ENCODE peak calls at places on chromosomes 4 and X, in eight cellular contexts. One of them, this sample, is unnamed.

GRCh38 chrX:67524950-67525691 is 18.7 kb upstream of the AR start:
- DNase-seq in activated CD4-positive, alpha-beta T cell treated with anti-CD3 and anti-CD28 coated beads, Interleukin-2, amount 50 U/mL, for 1 hour: no peak
- DNase-seq in skeletal muscle cell: no peak
- DNase-seq in NCI-H146: no peak
- DNase-seq in GM12891: no peak
- DNase-seq in NCI-H1105 treated with DMSO at 0.1 percent for 48 hours: no peak
- DNase-seq in HepG2: no peak
- DNase-seq in stimulated activated CD4-positive, alpha-beta T cell treated with anti-CD3 and anti-CD28 coated beads, Interleukin-15, amount 100 ng/mL, for 24 hours: no peak
- DNase-seq in this sample: no peak

GRCh38 chr4:151781026-151781425 is 20.2 kb upstream of the GATB start:
- DNase-seq in activated CD4-positive, alpha-beta T cell treated with anti-CD3 and anti-CD28 coated beads, Interleukin-2, amount 50 U/mL, for 1 hour: no peak
- DNase-seq in skeletal muscle cell: no peak
- DNase-seq in NCI-H146: no peak
- DNase-seq in GM12891: no peak
- DNase-seq in NCI-H1105 treated with DMSO at 0.1 percent for 48 hours: no peak
- DNase-seq in HepG2: no peak
- DNase-seq in stimulated activated CD4-positive, alpha-beta T cell treated with anti-CD3 and anti-CD28 coated beads, Interleukin-15, amount 100 ng/mL, for 24 hours: no peak
- DNase-seq in this sample: no peak

GRCh38 chrX:65127804-65128203 is 151.6 kb upstream of the ZC4H2 start:
- DNase-seq in activated CD4-positive, alpha-beta T cell treated with anti-CD3 and anti-CD28 coated beads, Interleukin-2, amount 50 U/mL, for 1 hour: no peak
- DNase-seq in skeletal muscle cell: no peak
- DNase-seq in NCI-H146: no peak
- DNase-seq in GM12891: no peak
- DNase-seq in NCI-H1105 treated with DMSO at 0.1 percent for 48 hours: no peak
- DNase-seq in HepG2: no peak
- DNase-seq in stimulated activated CD4-positive, alpha-beta T cell treated with anti-CD3 and anti-CD28 coated beads, Interleukin-15, amount 100 ng/mL, for 24 hours: no peak
- DNase-seq in this sample: no peak

GRCh38 chrX:149453030-149453429 is 52.1 kb downstream of the IDS start:
- DNase-seq in activated CD4-positive, alpha-beta T cell treated with anti-CD3 and anti-CD28 coated beads, Interleukin-2, amount 50 U/mL, for 1 hour: no peak
- DNase-seq in skeletal muscle cell: no peak
- DNase-seq in NCI-H146: no peak
- DNase-seq in GM12891: no peak
- DNase-seq in NCI-H1105 treated with DMSO at 0.1 percent for 48 hours: no peak
- DNase-seq in HepG2: no peak
- DNase-seq in stimulated activated CD4-positive, alpha-beta T cell treated with anti-CD3 and anti-CD28 coated beads, Interleukin-15, amount 100 ng/mL, for 24 hours: no peak
- DNase-seq in this sample: no peak

GRCh38 chr4:145012841-145013240 is 85.2 kb downstream of the ANAPC10 start:
- DNase-seq in activated CD4-positive, alpha-beta T cell treated with anti-CD3 and anti-CD28 coated beads, Interleukin-2, amount 50 U/mL, for 1 hour: no peak
- DNase-seq in skeletal muscle cell: peak
- DNase-seq in NCI-H146: no peak
- DNase-seq in GM12891: no peak
- DNase-seq in NCI-H1105 treated with DMSO at 0.1 percent for 48 hours: no peak
- DNase-seq in HepG2: peak
- DNase-seq in stimulated activated CD4-positive, alpha-beta T cell treated with anti-CD3 and anti-CD28 coated beads, Interleukin-15, amount 100 ng/mL, for 24 hours: no peak
- DNase-seq in this sample: no peak

GRCh38 chr4:43264730-43265129 is 372.2 kb downstream of the GRXCR1 start:
- DNase-seq in activated CD4-positive, alpha-beta T cell treated with anti-CD3 and anti-CD28 coated beads, Interleukin-2, amount 50 U/mL, for 1 hour: no peak
- DNase-seq in skeletal muscle cell: no peak
- DNase-seq in NCI-H146: no peak
- DNase-seq in GM12891: no peak
- DNase-seq in NCI-H1105 treated with DMSO at 0.1 percent for 48 hours: no peak
- DNase-seq in HepG2: no peak
- DNase-seq in stimulated activated CD4-positive, alpha-beta T cell treated with anti-CD3 and anti-CD28 coated beads, Interleukin-15, amount 100 ng/mL, for 24 hours: no peak
- DNase-seq in this sample: no peak

GRCh38 chr4:121510260-121510942 is 129.6 kb upstream of the QRFPR start:
- DNase-seq in activated CD4-positive, alpha-beta T cell treated with anti-CD3 and anti-CD28 coated beads, Interleukin-2, amount 50 U/mL, for 1 hour: no peak
- DNase-seq in skeletal muscle cell: no peak
- DNase-seq in NCI-H146: no peak
- DNase-seq in GM12891: no peak
- DNase-seq in NCI-H1105 treated with DMSO at 0.1 percent for 48 hours: no peak
- DNase-seq in HepG2: no peak
- DNase-seq in stimulated activated CD4-positive, alpha-beta T cell treated with anti-CD3 and anti-CD28 coated beads, Interleukin-15, amount 100 ng/mL, for 24 hours: peak
- DNase-seq in this sample: no peak

GRCh38 chr4:52848255-52848654 is 13.9 kb upstream of the RASL11B start:
- DNase-seq in activated CD4-positive, alpha-beta T cell treated with anti-CD3 and anti-CD28 coated beads, Interleukin-2, amount 50 U/mL, for 1 hour: no peak
- DNase-seq in skeletal muscle cell: no peak
- DNase-seq in NCI-H146: no peak
- DNase-seq in GM12891: no peak
- DNase-seq in NCI-H1105 treated with DMSO at 0.1 percent for 48 hours: no peak
- DNase-seq in HepG2: no peak
- DNase-seq in stimulated activated CD4-positive, alpha-beta T cell treated with anti-CD3 and anti-CD28 coated beads, Interleukin-15, amount 100 ng/mL, for 24 hours: no peak
- DNase-seq in this sample: no peak

GRCh38 chr4:25694466-25694865 is 38.8 kb downstream of the SLC34A2 start:
- DNase-seq in activated CD4-positive, alpha-beta T cell treated with anti-CD3 and anti-CD28 coated beads, Interleukin-2, amount 50 U/mL, for 1 hour: no peak
- DNase-seq in skeletal muscle cell: no peak
- DNase-seq in NCI-H146: no peak
- DNase-seq in GM12891: no peak
- DNase-seq in NCI-H1105 treated with DMSO at 0.1 percent for 48 hours: no peak
- DNase-seq in HepG2: no peak
- DNase-seq in stimulated activated CD4-positive, alpha-beta T cell treated with anti-CD3 and anti-CD28 coated beads, Interleukin-15, amount 100 ng/mL, for 24 hours: no peak
- DNase-seq in this sample: no peak

GRCh38 chr4:121938282-121939092 is 13.4 kb downstream of the TRPC3 start:
- DNase-seq in activated CD4-positive, alpha-beta T cell treated with anti-CD3 and anti-CD28 coated beads, Interleukin-2, amount 50 U/mL, for 1 hour: no peak
- DNase-seq in skeletal muscle cell: no peak
- DNase-seq in NCI-H146: no peak
- DNase-seq in GM12891: no peak
- DNase-seq in NCI-H1105 treated with DMSO at 0.1 percent for 48 hours: no peak
- DNase-seq in HepG2: peak
- DNase-seq in stimulated activated CD4-positive, alpha-beta T cell treated with anti-CD3 and anti-CD28 coated beads, Interleukin-15, amount 100 ng/mL, for 24 hours: no peak
- DNase-seq in this sample: no peak

GRCh38 chr4:166735553-166735952 is 498.7 kb downstream of the SPOCK3 start:
- DNase-seq in activated CD4-positive, alpha-beta T cell treated with anti-CD3 and anti-CD28 coated beads, Interleukin-2, amount 50 U/mL, for 1 hour: no peak
- DNase-seq in skeletal muscle cell: no peak
- DNase-seq in NCI-H146: no peak
- DNase-seq in GM12891: no peak
- DNase-seq in NCI-H1105 treated with DMSO at 0.1 percent for 48 hours: no peak
- DNase-seq in HepG2: no peak
- DNase-seq in stimulated activated CD4-positive, alpha-beta T cell treated with anti-CD3 and anti-CD28 coated beads, Interleukin-15, amount 100 ng/mL, for 24 hours: no peak
- DNase-seq in this sample: no peak

GRCh38 chrX:39157796-39158195 is 356.5 kb downstream of the MID1IP1 start:
- DNase-seq in activated CD4-positive, alpha-beta T cell treated with anti-CD3 and anti-CD28 coated beads, Interleukin-2, amount 50 U/mL, for 1 hour: no peak
- DNase-seq in skeletal muscle cell: no peak
- DNase-seq in NCI-H146: no peak
- DNase-seq in GM12891: no peak
- DNase-seq in NCI-H1105 treated with DMSO at 0.1 percent for 48 hours: peak
- DNase-seq in HepG2: no peak
- DNase-seq in stimulated activated CD4-positive, alpha-beta T cell treated with anti-CD3 and anti-CD28 coated beads, Interleukin-15, amount 100 ng/mL, for 24 hours: no peak
- DNase-seq in this sample: no peak

GRCh38 chr4:188918787-188919186 is 779.5 kb downstream of the TRIML1 start:
- DNase-seq in activated CD4-positive, alpha-beta T cell treated with anti-CD3 and anti-CD28 coated beads, Interleukin-2, amount 50 U/mL, for 1 hour: no peak
- DNase-seq in skeletal muscle cell: no peak
- DNase-seq in NCI-H146: no peak
- DNase-seq in GM12891: no peak
- DNase-seq in NCI-H1105 treated with DMSO at 0.1 percent for 48 hours: no peak
- DNase-seq in HepG2: no peak
- DNase-seq in stimulated activated CD4-positive, alpha-beta T cell treated with anti-CD3 and anti-CD28 coated beads, Interleukin-15, amount 100 ng/mL, for 24 hours: no peak
- DNase-seq in this sample: no peak

GRCh38 chr4:122480023-122480422 is 23.5 kb upstream of the IL2 start:
- DNase-seq in activated CD4-positive, alpha-beta T cell treated with anti-CD3 and anti-CD28 coated beads, Interleukin-2, amount 50 U/mL, for 1 hour: no peak
- DNase-seq in skeletal muscle cell: no peak
- DNase-seq in NCI-H146: no peak
- DNase-seq in GM12891: no peak
- DNase-seq in NCI-H1105 treated with DMSO at 0.1 percent for 48 hours: no peak
- DNase-seq in HepG2: peak
- DNase-seq in stimulated activated CD4-positive, alpha-beta T cell treated with anti-CD3 and anti-CD28 coated beads, Interleukin-15, amount 100 ng/mL, for 24 hours: no peak
- DNase-seq in this sample: no peak

GRCh38 chrX:126770179-126770578 is 49.4 kb upstream of the PRR32 start:
- DNase-seq in activated CD4-positive, alpha-beta T cell treated with anti-CD3 and anti-CD28 coated beads, Interleukin-2, amount 50 U/mL, for 1 hour: no peak
- DNase-seq in skeletal muscle cell: no peak
- DNase-seq in NCI-H146: peak
- DNase-seq in GM12891: peak
- DNase-seq in NCI-H1105 treated with DMSO at 0.1 percent for 48 hours: no peak
- DNase-seq in HepG2: no peak
- DNase-seq in stimulated activated CD4-positive, alpha-beta T cell treated with anti-CD3 and anti-CD28 coated beads, Interleukin-15, amount 100 ng/mL, for 24 hours: no peak
- DNase-seq in this sample: no peak

GRCh38 chr4:120636120-120636630 is 286.4 kb downstream of the PRDM5 start:
- DNase-seq in activated CD4-positive, alpha-beta T cell treated with anti-CD3 and anti-CD28 coated beads, Interleukin-2, amount 50 U/mL, for 1 hour: no peak
- DNase-seq in skeletal muscle cell: no peak
- DNase-seq in NCI-H146: no peak
- DNase-seq in GM12891: no peak
- DNase-seq in NCI-H1105 treated with DMSO at 0.1 percent for 48 hours: no peak
- DNase-seq in HepG2: no peak
- DNase-seq in stimulated activated CD4-positive, alpha-beta T cell treated with anti-CD3 and anti-CD28 coated beads, Interleukin-15, amount 100 ng/mL, for 24 hours: no peak
- DNase-seq in this sample: no peak

GRCh38 chrX:129957241-129958099 is 25.0 kb upstream of the BCORL1 start:
- DNase-seq in activated CD4-positive, alpha-beta T cell treated with anti-CD3 and anti-CD28 coated beads, Interleukin-2, amount 50 U/mL, for 1 hour: no peak
- DNase-seq in skeletal muscle cell: no peak
- DNase-seq in NCI-H146: peak
- DNase-seq in GM12891: no peak
- DNase-seq in NCI-H1105 treated with DMSO at 0.1 percent for 48 hours: peak
- DNase-seq in HepG2: no peak
- DNase-seq in stimulated activated CD4-positive, alpha-beta T cell treated with anti-CD3 and anti-CD28 coated beads, Interleukin-15, amount 100 ng/mL, for 24 hours: peak
- DNase-seq in this sample: no peak

GRCh38 chrX:19731307-19731706 is 156.1 kb downstream of the SH3KBP1 start:
- DNase-seq in activated CD4-positive, alpha-beta T cell treated with anti-CD3 and anti-CD28 coated beads, Interleukin-2, amount 50 U/mL, for 1 hour: no peak
- DNase-seq in skeletal muscle cell: no peak
- DNase-seq in NCI-H146: no peak
- DNase-seq in GM12891: no peak
- DNase-seq in NCI-H1105 treated with DMSO at 0.1 percent for 48 hours: no peak
- DNase-seq in HepG2: no peak
- DNase-seq in stimulated activated CD4-positive, alpha-beta T cell treated with anti-CD3 and anti-CD28 coated beads, Interleukin-15, amount 100 ng/mL, for 24 hours: no peak
- DNase-seq in this sample: no peak

GRCh38 chr4:133483600-133484246 is 334.6 kb downstream of the PCDH10 start:
- DNase-seq in activated CD4-positive, alpha-beta T cell treated with anti-CD3 and anti-CD28 coated beads, Interleukin-2, amount 50 U/mL, for 1 hour: no peak
- DNase-seq in skeletal muscle cell: no peak
- DNase-seq in NCI-H146: peak
- DNase-seq in GM12891: no peak
- DNase-seq in NCI-H1105 treated with DMSO at 0.1 percent for 48 hours: no peak
- DNase-seq in HepG2: peak
- DNase-seq in stimulated activated CD4-positive, alpha-beta T cell treated with anti-CD3 and anti-CD28 coated beads, Interleukin-15, amount 100 ng/mL, for 24 hours: no peak
- DNase-seq in this sample: no peak

GRCh38 chr4:145566767-145567166 is 52.4 kb upstream of the MMAA start:
- DNase-seq in activated CD4-positive, alpha-beta T cell treated with anti-CD3 and anti-CD28 coated beads, Interleukin-2, amount 50 U/mL, for 1 hour: no peak
- DNase-seq in skeletal muscle cell: no peak
- DNase-seq in NCI-H146: no peak
- DNase-seq in GM12891: no peak
- DNase-seq in NCI-H1105 treated with DMSO at 0.1 percent for 48 hours: no peak
- DNase-seq in HepG2: no peak
- DNase-seq in stimulated activated CD4-positive, alpha-beta T cell treated with anti-CD3 and anti-CD28 coated beads, Interleukin-15, amount 100 ng/mL, for 24 hours: no peak
- DNase-seq in this sample: no peak

GRCh38 chrX:148811236-148811635 is 310.8 kb downstream of the AFF2 start:
- DNase-seq in activated CD4-positive, alpha-beta T cell treated with anti-CD3 and anti-CD28 coated beads, Interleukin-2, amount 50 U/mL, for 1 hour: no peak
- DNase-seq in skeletal muscle cell: no peak
- DNase-seq in NCI-H146: no peak
- DNase-seq in GM12891: no peak
- DNase-seq in NCI-H1105 treated with DMSO at 0.1 percent for 48 hours: no peak
- DNase-seq in HepG2: no peak
- DNase-seq in stimulated activated CD4-positive, alpha-beta T cell treated with anti-CD3 and anti-CD28 coated beads, Interleukin-15, amount 100 ng/mL, for 24 hours: no peak
- DNase-seq in this sample: no peak

GRCh38 chr4:169604131-169604900 is 8.1 kb downstream of the NEK1 start:
- DNase-seq in activated CD4-positive, alpha-beta T cell treated with anti-CD3 and anti-CD28 coated beads, Interleukin-2, amount 50 U/mL, for 1 hour: no peak
- DNase-seq in skeletal muscle cell: no peak
- DNase-seq in NCI-H146: no peak
- DNase-seq in GM12891: no peak
- DNase-seq in NCI-H1105 treated with DMSO at 0.1 percent for 48 hours: no peak
- DNase-seq in HepG2: no peak
- DNase-seq in stimulated activated CD4-positive, alpha-beta T cell treated with anti-CD3 and anti-CD28 coated beads, Interleukin-15, amount 100 ng/mL, for 24 hours: peak
- DNase-seq in this sample: no peak

GRCh38 chr4:83558693-83559092 is 22.8 kb downstream of the GPAT3 start:
- DNase-seq in activated CD4-positive, alpha-beta T cell treated with anti-CD3 and anti-CD28 coated beads, Interleukin-2, amount 50 U/mL, for 1 hour: no peak
- DNase-seq in skeletal muscle cell: no peak
- DNase-seq in NCI-H146: no peak
- DNase-seq in GM12891: no peak
- DNase-seq in NCI-H1105 treated with DMSO at 0.1 percent for 48 hours: no peak
- DNase-seq in HepG2: no peak
- DNase-seq in stimulated activated CD4-positive, alpha-beta T cell treated with anti-CD3 and anti-CD28 coated beads, Interleukin-15, amount 100 ng/mL, for 24 hours: no peak
- DNase-seq in this sample: no peak

GRCh38 chr4:136741468-136741867 is 790.8 kb downstream of the PCDH18 start:
- DNase-seq in activated CD4-positive, alpha-beta T cell treated with anti-CD3 and anti-CD28 coated beads, Interleukin-2, amount 50 U/mL, for 1 hour: no peak
- DNase-seq in skeletal muscle cell: peak
- DNase-seq in NCI-H146: no peak
- DNase-seq in GM12891: no peak
- DNase-seq in NCI-H1105 treated with DMSO at 0.1 percent for 48 hours: no peak
- DNase-seq in HepG2: no peak
- DNase-seq in stimulated activated CD4-positive, alpha-beta T cell treated with anti-CD3 and anti-CD28 coated beads, Interleukin-15, amount 100 ng/mL, for 24 hours: no peak
- DNase-seq in this sample: no peak

GRCh38 chr4:3516836-3517730 is 15.1 kb downstream of the LRPAP1 start:
- DNase-seq in activated CD4-positive, alpha-beta T cell treated with anti-CD3 and anti-CD28 coated beads, Interleukin-2, amount 50 U/mL, for 1 hour: no peak
- DNase-seq in skeletal muscle cell: no peak
- DNase-seq in NCI-H146: no peak
- DNase-seq in GM12891: no peak
- DNase-seq in NCI-H1105 treated with DMSO at 0.1 percent for 48 hours: no peak
- DNase-seq in HepG2: no peak
- DNase-seq in stimulated activated CD4-positive, alpha-beta T cell treated with anti-CD3 and anti-CD28 coated beads, Interleukin-15, amount 100 ng/mL, for 24 hours: no peak
- DNase-seq in this sample: no peak

This sample was measured in naive thymus-derived CD4-positive, alpha-beta T cell.